ENCODE peak calls at places on chromosomes 13 and 19, in nine cellular contexts. M is AG04450; K is IMR-90; L is activated CD4-positive, CD25-positive, alpha-beta regulatory T cell; E is putamen; B is effector CD4-positive, alpha-beta T cell; T is stimulated activated CD8-positive, alpha-beta memory T cell treated with anti-CD3 and anti-CD28 coated beads, Interleukin-7, amount 100 ng/mL, for 1 hour; W is NCI-H1092 treated with DMSO at 0.1 percent for 48 hours; H is hepatic stellate cell. Z is an unnamed sample.

GRCh38 chr13:105442941-105443340 is 1092.5 kb downstream of the EFNB2 start:
- DNase-seq in M (peak), K (peak), L (no peak), E (no peak), B (no peak), T (no peak), W (no peak), H (peak), Z (no peak)

GRCh38 chr13:109509154-109509905 is 277.1 kb downstream of the IRS2 start:
- DNase-seq in M (peak), K (peak), L (no peak), E (no peak), B (no peak), T (no peak), W (no peak), H (peak), Z (no peak)

GRCh38 chr13:21071894-21072293 is 10.5 kb upstream of the LATS2 start:
- DNase-seq in M (no peak), K (no peak), L (no peak), E (no peak), B (no peak), T (no peak), W (no peak), H (no peak), Z (no peak)

GRCh38 chr19:10812196-10812595 is 23.8 kb downstream of the TMED1 start:
- DNase-seq in M (no peak), K (no peak), L (no peak), E (no peak), B (no peak), T (no peak), W (no peak), H (no peak), Z (no peak)

GRCh38 chr19:47035127-47035494 is 13.3 kb downstream of the TMEM160 start:
- DNase-seq in M (no peak), K (no peak), L (no peak), E (no peak), B (no peak), T (no peak), W (no peak), H (no peak), Z (no peak)

GRCh38 chr19:2613507-2614295 is 88.8 kb downstream of the GNG7 start:
- DNase-seq in M (no peak), K (peak), L (peak), E (no peak), B (peak), T (no peak), W (no peak), H (peak), Z (peak)

GRCh38 chr19:51016798-51017683 is 2.5 kb downstream of the KLK10 start:
- DNase-seq in M (no peak), K (peak), L (peak), E (peak), B (peak), T (no peak), W (peak), H (peak), Z (no peak)

GRCh38 chr19:2845107-2845506 is 3.8 kb downstream of the ZNF555 start:
- DNase-seq in M (no peak), K (no peak), L (no peak), E (no peak), B (no peak), T (no peak), W (no peak), H (no peak), Z (no peak)

GRCh38 chr13:102367836-102368235 is 34.0 kb downstream of the FGF14 start:
- DNase-seq in M (no peak), K (no peak), L (no peak), E (no peak), B (no peak), T (no peak), W (no peak), H (no peak), Z (no peak)

GRCh38 chr13:26483546-26483945 is 73.9 kb upstream of the WASF3 start:
- DNase-seq in M (no peak), K (no peak), L (no peak), E (no peak), B (no peak), T (no peak), W (no peak), H (no peak), Z (no peak)

GRCh38 chr13:112105244-112105681 is 38.3 kb downstream of the SOX1 start:
- DNase-seq in M (no peak), K (no peak), L (no peak), E (no peak), B (no peak), T (no peak), W (no peak), H (no peak), Z (no peak)

GRCh38 chr19:5032101-5032967 is 63.4 kb downstream of the KDM4B start:
- DNase-seq in M (no peak), K (no peak), L (no peak), E (no peak), B (no peak), T (no peak), W (no peak), H (no peak), Z (no peak)

GRCh38 chr13:109666656-109667448 is 119.5 kb downstream of the IRS2 start:
- DNase-seq in M (no peak), K (peak), L (no peak), E (no peak), B (no peak), T (no peak), W (no peak), H (peak), Z (no peak)